ENCODE peak calls at places on chromosomes 11 and 22, in four cellular contexts. One of them, this sample, is unnamed.

GRCh38 chr22:45563362-45564040 is 60.8 kb downstream of the FBLN1 start:
- DNase-seq in A549: no peak
- DNase-seq in K562: no peak
- DNase-seq in GM12878: no peak
- DNase-seq in this sample: no peak

GRCh38 chr11:109035261-109035660 is 370.4 kb downstream of the DDX10 start:
- DNase-seq in A549: no peak
- DNase-seq in K562: no peak
- DNase-seq in GM12878: no peak
- DNase-seq in this sample: no peak

GRCh38 chr11:1232328-1233321 is 9.8 kb downstream of the MUC5B start:
- DNase-seq in A549: no peak
- DNase-seq in K562: no peak
- DNase-seq in GM12878: no peak
- DNase-seq in this sample: no peak

GRCh38 chr11:20000393-20001134 is 159.7 kb downstream of the DBX1 start:
- DNase-seq in A549: no peak
- DNase-seq in K562: no peak
- DNase-seq in GM12878: no peak
- DNase-seq in this sample: no peak

GRCh38 chr11:111528557-111528956 is 12.0 kb upstream of the LAYN start:
- DNase-seq in A549: no peak
- DNase-seq in K562: no peak
- DNase-seq in GM12878: no peak
- DNase-seq in this sample: no peak

GRCh38 chr11:116696381-116696941 is 76.3 kb downstream of the BUD13 start:
- DNase-seq in A549: no peak
- DNase-seq in K562: no peak
- DNase-seq in GM12878: no peak
- DNase-seq in this sample: peak

GRCh38 chr11:130715085-130715932 is 201.0 kb downstream of the SNX19 start:
- DNase-seq in A549: no peak
- DNase-seq in K562: no peak
- DNase-seq in GM12878: no peak
- DNase-seq in this sample: no peak

GRCh38 chr11:44138286-44138685 is 42.8 kb downstream of the EXT2 start:
- DNase-seq in A549: no peak
- DNase-seq in K562: no peak
- DNase-seq in GM12878: no peak
- DNase-seq in this sample: no peak

GRCh38 chr11:100681064-100681502 is 6.0 kb upstream of the ARHGAP42 start:
- DNase-seq in A549: no peak
- DNase-seq in K562: peak
- DNase-seq in GM12878: peak
- DNase-seq in this sample: peak

GRCh38 chr11:86418929-86419328 is 44.2 kb downstream of the CCDC81 start:
- DNase-seq in A549: no peak
- DNase-seq in K562: no peak
- DNase-seq in GM12878: no peak
- DNase-seq in this sample: peak

GRCh38 chr11:132312616-132313210 is 942.3 kb downstream of the NTM start:
- DNase-seq in A549: no peak
- DNase-seq in K562: peak
- DNase-seq in GM12878: no peak
- DNase-seq in this sample: peak

GRCh38 chr11:74282863-74283484 is 28.5 kb downstream of the P4HA3 start:
- DNase-seq in A549: no peak
- DNase-seq in K562: no peak
- DNase-seq in GM12878: no peak
- DNase-seq in this sample: no peak

GRCh38 chr11:6992457-6993431 is 27.4 kb downstream of the ZNF214 start:
- DNase-seq in A549: no peak
- DNase-seq in K562: no peak
- DNase-seq in GM12878: no peak
- DNase-seq in this sample: no peak

GRCh38 chr11:88414385-88414861 is 76.9 kb upstream of the CTSC start:
- DNase-seq in A549: no peak
- DNase-seq in K562: peak
- DNase-seq in GM12878: no peak
- DNase-seq in this sample: peak

GRCh38 chr22:38868886-38869381 is 3.1 kb downstream of the CBX6 start:
- DNase-seq in A549: peak
- DNase-seq in K562: peak
- DNase-seq in GM12878: no peak
- DNase-seq in this sample: peak

GRCh38 chr22:17924735-17925727 is 99.3 kb downstream of the MICAL3 start:
- DNase-seq in A549: no peak
- DNase-seq in K562: no peak
- DNase-seq in GM12878: no peak
- DNase-seq in this sample: no peak

GRCh38 chr22:46845281-46846153 is 83.1 kb downstream of the TBC1D22A start:
- DNase-seq in A549: no peak
- DNase-seq in K562: no peak
- DNase-seq in GM12878: no peak
- DNase-seq in this sample: no peak

GRCh38 chr11:94218372-94218771 is 86.0 kb upstream of the IZUMO1R start:
- DNase-seq in A549: no peak
- DNase-seq in K562: no peak
- DNase-seq in GM12878: no peak
- DNase-seq in this sample: peak

GRCh38 chr22:47207846-47208554 is 445.6 kb downstream of the TBC1D22A start:
- DNase-seq in A549: no peak
- DNase-seq in K562: no peak
- DNase-seq in GM12878: no peak
- DNase-seq in this sample: no peak

GRCh38 chr11:66281001-66281400 is 3.0 kb downstream of the CNIH2 start:
- DNase-seq in A549: no peak
- DNase-seq in K562: no peak
- DNase-seq in GM12878: no peak
- DNase-seq in this sample: no peak

GRCh38 chr11:116073854-116074837 is 569.9 kb upstream of the CADM1 start:
- DNase-seq in A549: no peak
- DNase-seq in K562: no peak
- DNase-seq in GM12878: peak
- DNase-seq in this sample: peak

GRCh38 chr11:100908746-100909145 is 220.9 kb downstream of the PGR start:
- DNase-seq in A549: no peak
- DNase-seq in K562: no peak
- DNase-seq in GM12878: no peak
- DNase-seq in this sample: no peak

GRCh38 chr22:27906241-27906640 is 12.8 kb downstream of the PITPNB start:
- DNase-seq in A549: no peak
- DNase-seq in K562: no peak
- DNase-seq in GM12878: no peak
- DNase-seq in this sample: no peak

GRCh38 chr11:66334605-66335442 is 1.4 kb downstream of the RIN1 start:
- DNase-seq in A549: no peak
- DNase-seq in K562: peak
- DNase-seq in GM12878: no peak
- DNase-seq in this sample: peak

GRCh38 chr22:43342347-43343261 is 568 bp downstream of the SCUBE1 start:
- DNase-seq in A549: no peak
- DNase-seq in K562: no peak
- DNase-seq in GM12878: no peak
- DNase-seq in this sample: no peak

GRCh38 chr22:19802001-19802880 is 41.7 kb downstream of the TBX1 start:
- DNase-seq in A549: no peak
- DNase-seq in K562: no peak
- DNase-seq in GM12878: no peak
- DNase-seq in this sample: no peak

GRCh38 chr11:19187880-19188279 is 13.9 kb downstream of the CSRP3 start:
- DNase-seq in A549: no peak
- DNase-seq in K562: no peak
- DNase-seq in GM12878: no peak
- DNase-seq in this sample: no peak

GRCh38 chr22:39488563-39489083 is 13.5 kb upstream of the MIEF1 start:
- DNase-seq in A549: no peak
- DNase-seq in K562: peak
- DNase-seq in GM12878: no peak
- DNase-seq in this sample: no peak

GRCh38 chr11:134592391-134592990 is 180.4 kb upstream of the B3GAT1 start:
- DNase-seq in A549: no peak
- DNase-seq in K562: peak
- DNase-seq in GM12878: no peak
- DNase-seq in this sample: peak

GRCh38 chr22:31490496-31490925 is 869 bp upstream of the EIF4ENIF1 start:
- DNase-seq in A549: peak
- DNase-seq in K562: peak
- DNase-seq in GM12878: peak
- DNase-seq in this sample: peak

GRCh38 chr11:117807482-117808272 is 10.7 kb upstream of the DSCAML1 start:
- DNase-seq in A549: peak
- DNase-seq in K562: peak
- DNase-seq in GM12878: no peak
- DNase-seq in this sample: peak

GRCh38 chr22:30830907-30831306 is 136.2 kb downstream of the OSBP2 start:
- DNase-seq in A549: peak
- DNase-seq in K562: no peak
- DNase-seq in GM12878: no peak
- DNase-seq in this sample: no peak

GRCh38 chr11:67400251-67400941 is 1.3 kb downstream of the PPP1CA start:
- DNase-seq in A549: no peak
- DNase-seq in K562: no peak
- DNase-seq in GM12878: no peak
- DNase-seq in this sample: peak

GRCh38 chr22:40567106-40567505 is 69.4 kb downstream of the MRTFA start:
- DNase-seq in A549: no peak
- DNase-seq in K562: no peak
- DNase-seq in GM12878: no peak
- DNase-seq in this sample: no peak

GRCh38 chr22:40571887-40572286 is 64.6 kb downstream of the MRTFA start:
- DNase-seq in A549: no peak
- DNase-seq in K562: no peak
- DNase-seq in GM12878: no peak
- DNase-seq in this sample: no peak

GRCh38 chr22:40572976-40573375 is 63.5 kb downstream of the MRTFA start:
- DNase-seq in A549: no peak
- DNase-seq in K562: no peak
- DNase-seq in GM12878: no peak
- DNase-seq in this sample: peak

GRCh38 chr22:40567626-40568328 is 68.7 kb downstream of the MRTFA start:
- DNase-seq in A549: no peak
- DNase-seq in K562: no peak
- DNase-seq in GM12878: no peak
- DNase-seq in this sample: peak
- TF ChIP-seq MAX in A549: no peak
- TF ChIP-seq MAX in K562: no peak
- TF ChIP-seq MAX in GM12878: no peak
- TF ChIP-seq MAX in this sample: no peak

GRCh38 chr11:47642099-47642855 is at the start of gene MTCH2:
- DNase-seq in A549: peak
- DNase-seq in K562: peak
- DNase-seq in GM12878: peak
- DNase-seq in this sample: peak
- TF ChIP-seq POLR2A in A549: peak
- TF ChIP-seq POLR2A in K562: peak
- TF ChIP-seq POLR2A in GM12878: peak
- TF ChIP-seq POLR2A in this sample: peak

GRCh38 chr11:36425593-36426206 is 84.4 kb downstream of the TRAF6 start:
- DNase-seq in A549: no peak
- DNase-seq in K562: no peak
- DNase-seq in GM12878: no peak
- DNase-seq in this sample: no peak

GRCh38 chr11:36431429-36432092 is 78.5 kb downstream of the TRAF6 start:
- DNase-seq in A549: peak
- DNase-seq in K562: peak
- DNase-seq in GM12878: no peak
- DNase-seq in this sample: peak

GRCh38 chr11:36426226-36426848 is 83.7 kb downstream of the TRAF6 start:
- DNase-seq in A549: no peak
- DNase-seq in K562: no peak
- DNase-seq in GM12878: no peak
- DNase-seq in this sample: no peak

GRCh38 chr11:36427876-36428275 is 82.2 kb downstream of the TRAF6 start:
- DNase-seq in A549: no peak
- DNase-seq in K562: no peak
- DNase-seq in GM12878: no peak
- DNase-seq in this sample: no peak

DNA sequence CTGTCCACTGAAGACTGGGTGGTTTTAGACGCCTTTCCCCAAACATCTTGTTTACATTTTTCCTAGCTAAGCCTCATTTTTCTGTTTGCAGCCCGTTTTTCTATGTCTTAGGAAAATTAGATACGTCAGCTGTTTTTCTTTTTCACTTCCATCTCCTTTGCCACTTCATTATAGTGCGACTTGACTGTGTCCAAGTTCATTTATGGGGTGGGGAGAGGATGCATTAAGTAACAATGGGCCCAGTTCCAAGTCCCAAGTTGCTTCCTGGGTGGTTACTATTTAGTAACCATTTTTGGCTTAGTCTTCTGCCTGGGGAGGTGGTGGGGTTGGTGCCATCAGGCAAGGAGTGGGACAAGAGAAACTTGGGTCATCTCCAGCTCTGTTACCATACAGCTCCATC is 83.0 kb downstream of the TRAF6 start:
- DNase-seq in A549: no peak
- DNase-seq in K562: no peak
- DNase-seq in GM12878: no peak
- DNase-seq in this sample: no peak
- TF ChIP-seq MYC in A549: no peak
- TF ChIP-seq MYC in K562: no peak
- TF ChIP-seq MYC in GM12878: no peak
- TF ChIP-seq MYC in this sample: no peak

GRCh38 chr11:57124460-57124859 is 57.3 kb upstream of the LRRC55 start:
- DNase-seq in A549: no peak
- DNase-seq in K562: no peak
- DNase-seq in GM12878: no peak
- DNase-seq in this sample: no peak

GRCh38 chr11:57123590-57123989 is 58.2 kb upstream of the LRRC55 start:
- DNase-seq in A549: no peak
- DNase-seq in K562: no peak
- DNase-seq in GM12878: no peak
- DNase-seq in this sample: no peak

GRCh38 chr11:57126766-57127400 is 54.9 kb upstream of the LRRC55 start:
- DNase-seq in A549: no peak
- DNase-seq in K562: peak
- DNase-seq in GM12878: no peak
- DNase-seq in this sample: no peak

GRCh38 chr11:57121996-57122395 is 59.8 kb upstream of the LRRC55 start:
- DNase-seq in A549: no peak
- DNase-seq in K562: peak
- DNase-seq in GM12878: no peak
- DNase-seq in this sample: no peak

GRCh38 chr11:57124912-57125311 is 56.8 kb upstream of the LRRC55 start:
- DNase-seq in A549: no peak
- DNase-seq in K562: no peak
- DNase-seq in GM12878: no peak
- DNase-seq in this sample: no peak
- TF ChIP-seq MAX in A549: no peak
- TF ChIP-seq MAX in K562: no peak
- TF ChIP-seq MAX in GM12878: no peak
- TF ChIP-seq MAX in this sample: no peak

This sample was measured in NB4.